ENCODE peak calls at places on chromosome 2, in nine cellular contexts. Y is caudate nucleus; O is NCI-H82; C is substantia nigra; R is EL; P is stimulated activated naive B cell treated with anti-CD40 and anti-IgM and Interleukin-4, amounts not matched to agents 10 μg/mL and 1 μg/mL and 100 μg/mL, for 72 hours; B is H9; U is naive thymus-derived CD8-positive, alpha-beta T cell; X is T-helper 2 cell. N is an unnamed sample.

GRCh38 chr2:180406687-180407086 is 399.6 kb upstream of the CWC22 start:
- DNase-seq in Y (no peak), O (no peak), C (no peak), R (no peak), P (no peak), B (no peak), U (no peak), X (no peak), N (no peak)

GRCh38 chr2:224847961-224848850 is 132.0 kb upstream of the CCDC195 start:
- DNase-seq in Y (no peak), O (peak), C (no peak), R (peak), P (no peak), B (no peak), U (no peak), X (no peak), N (peak)

GRCh38 chr2:233831011-233831721 is 23.2 kb downstream of the HJURP start:
- DNase-seq in Y (no peak), O (no peak), C (no peak), R (no peak), P (no peak), B (peak), U (no peak), X (no peak), N (no peak)

GRCh38 chr2:25294573-25295462 is 46.9 kb downstream of the DNMT3A start:
- DNase-seq in Y (peak), O (no peak), C (peak), R (peak), P (peak), B (no peak), U (peak), X (peak), N (no peak)

GRCh38 chr2:156986339-156986988 is 271.0 kb upstream of the GALNT5 start:
- DNase-seq in Y (no peak), O (peak), C (no peak), R (no peak), P (no peak), B (peak), U (no peak), X (no peak), N (no peak)

GRCh38 chr2:235808366-235808765 is 314.5 kb downstream of the AGAP1 start:
- DNase-seq in Y (no peak), O (no peak), C (no peak), R (no peak), P (no peak), B (no peak), U (no peak), X (no peak), N (no peak)

GRCh38 chr2:55590810-55591440 is 26.5 kb downstream of the PPP4R3B start:
- DNase-seq in Y (no peak), O (no peak), C (no peak), R (peak), P (no peak), B (no peak), U (no peak), X (no peak), N (peak)

GRCh38 chr2:61175036-61175435 is 13.0 kb downstream of the C2orf74 start:
- DNase-seq in Y (no peak), O (no peak), C (no peak), R (no peak), P (no peak), B (no peak), U (no peak), X (no peak), N (no peak)

GRCh38 chr2:206435738-206436137 is 7.6 kb upstream of the ADAM23 start:
- DNase-seq in Y (no peak), O (peak), C (no peak), R (no peak), P (no peak), B (no peak), U (no peak), X (no peak), N (no peak)

GRCh38 chr2:235500110-235500760 is 6.4 kb downstream of the AGAP1 start:
- DNase-seq in Y (no peak), O (no peak), C (no peak), R (no peak), P (no peak), B (no peak), U (no peak), X (no peak), N (no peak)

GRCh38 chr2:217277646-217278048 is 417.8 kb upstream of the TNP1 start:
- DNase-seq in Y (peak), O (no peak), C (peak), R (peak), P (no peak), B (no peak), U (no peak), X (no peak), N (no peak)

GRCh38 chr2:111119847-111120252 is 864 bp upstream of the BCL2L11 start:
- DNase-seq in Y (no peak), O (no peak), C (no peak), R (no peak), P (no peak), B (no peak), U (no peak), X (no peak), N (no peak)

GRCh38 chr2:85275984-85276540 is 51.7 kb downstream of the TGOLN2 start:
- DNase-seq in Y (no peak), O (no peak), C (no peak), R (no peak), P (no peak), B (no peak), U (no peak), X (no peak), N (no peak)

GRCh38 chr2:172409042-172409441 is 18.3 kb upstream of the ITGA6 start:
- DNase-seq in Y (no peak), O (no peak), C (no peak), R (no peak), P (no peak), B (no peak), U (no peak), X (no peak), N (no peak)

GRCh38 chr2:40466926-40467325 is 15.0 kb upstream of the SLC8A1 start:
- DNase-seq in Y (no peak), O (peak), C (no peak), R (no peak), P (no peak), B (no peak), U (no peak), X (no peak), N (no peak)

GRCh38 chr2:65375723-65376122 is 56.7 kb downstream of the SPRED2 start:
- DNase-seq in Y (no peak), O (no peak), C (no peak), R (no peak), P (no peak), B (no peak), U (no peak), X (no peak), N (no peak)

GRCh38 chr2:178205853-178206516 is 11.7 kb downstream of the OSBPL6 start:
- DNase-seq in Y (no peak), O (no peak), C (no peak), R (peak), P (no peak), B (no peak), U (no peak), X (no peak), N (no peak)

GRCh38 chr2:238868616-238869292 is 20.9 kb downstream of the TWIST2 start:
- DNase-seq in Y (no peak), O (no peak), C (no peak), R (peak), P (no peak), B (no peak), U (no peak), X (no peak), N (no peak)

GRCh38 chr2:232658217-232658785 is 24.9 kb downstream of the EFHD1 start:
- DNase-seq in Y (no peak), O (peak), C (no peak), R (no peak), P (no peak), B (no peak), U (no peak), X (no peak), N (no peak)

GRCh38 chr2:196821195-196821594 is 12.0 kb upstream of the C2orf66 start:
- DNase-seq in Y (no peak), O (no peak), C (no peak), R (peak), P (no peak), B (no peak), U (no peak), X (no peak), N (no peak)

GRCh38 chr2:106561356-106561755 is 74.2 kb downstream of the CD8B2 start:
- DNase-seq in Y (no peak), O (no peak), C (no peak), R (no peak), P (no peak), B (no peak), U (no peak), X (no peak), N (no peak)

GRCh38 chr2:6906165-6906751 is 11.0 kb upstream of the RNF144A start:
- DNase-seq in Y (no peak), O (no peak), C (no peak), R (no peak), P (no peak), B (no peak), U (no peak), X (no peak), N (no peak)

GRCh38 chr2:32863326-32863725 is 83.4 kb upstream of the LTBP1 start:
- DNase-seq in Y (no peak), O (no peak), C (no peak), R (no peak), P (no peak), B (no peak), U (no peak), X (no peak), N (no peak)

GRCh38 chr2:64858541-64859031 is 130.6 kb upstream of the SLC1A4 start:
- DNase-seq in Y (no peak), O (no peak), C (peak), R (no peak), P (no peak), B (no peak), U (no peak), X (no peak), N (no peak)

GRCh38 chr2:27723372-27724144 is 48.0 kb upstream of the MRPL33 start:
- DNase-seq in Y (peak), O (peak), C (no peak), R (peak), P (no peak), B (peak), U (no peak), X (no peak), N (no peak)

GRCh38 chr2:20232837-20233207 is 7.9 kb upstream of the SDC1 start:
- DNase-seq in Y (no peak), O (no peak), C (no peak), R (no peak), P (no peak), B (no peak), U (no peak), X (no peak), N (no peak)

GRCh38 chr2:113232123-113232522 is 46.6 kb downstream of the PAX8 start:
- DNase-seq in Y (no peak), O (no peak), C (no peak), R (no peak), P (no peak), B (no peak), U (no peak), X (no peak), N (no peak)

GRCh38 chr2:3606370-3607124 is 11.6 kb downstream of the COLEC11 start:
- DNase-seq in Y (no peak), O (no peak), C (no peak), R (no peak), P (no peak), B (no peak), U (no peak), X (no peak), N (no peak)

GRCh38 chr2:169093535-169093934 is 24.2 kb downstream of the DHRS9 start:
- DNase-seq in Y (no peak), O (no peak), C (no peak), R (no peak), P (no peak), B (no peak), U (no peak), X (no peak), N (no peak)

GRCh38 chr2:191481305-191482075 is 196.4 kb upstream of the NABP1 start:
- DNase-seq in Y (no peak), O (no peak), C (no peak), R (no peak), P (no peak), B (no peak), U (no peak), X (no peak), N (no peak)